ENCODE peak calls at places on chromosomes 16 and 17, in four cellular contexts. One of them, this sample, is unnamed.
A peak's percentile ranks its signal among the peaks of the same experiment; 100 is the strongest.

GRCh38 chr17:31134526-31134925 is 39.7 kb downstream of the NF1 start:
- DNase-seq in CD4-positive, CD25-positive, alpha-beta regulatory T cell: no peak
- DNase-seq in A549: no peak
- DNase-seq in neural progenitor cell: no peak
- DNase-seq in this sample: no peak

GRCh38 chr16:55116165-55116894 is 185.7 kb downstream of the IRX5 start:
- DNase-seq in A549: no peak
- DNase-seq in CD4-positive, CD25-positive, alpha-beta regulatory T cell: no peak
- DNase-seq in neural progenitor cell: no peak
- DNase-seq in this sample: no peak

GRCh38 chr16:82016268-82016667 is 5.0 kb upstream of the SDR42E1 start:
- DNase-seq in CD4-positive, CD25-positive, alpha-beta regulatory T cell: no peak
- DNase-seq in A549: peak; percentile 36
- DNase-seq in neural progenitor cell: no peak
- DNase-seq in this sample: no peak

GRCh38 chr17:58060596-58061191 is 22.5 kb upstream of the DYNLL2 start:
- DNase-seq in neural progenitor cell: no peak
- DNase-seq in CD4-positive, CD25-positive, alpha-beta regulatory T cell: no peak
- DNase-seq in A549: no peak
- DNase-seq in this sample: no peak

GRCh38 chr17:21077286-21077685 is 34.5 kb upstream of the USP22 start:
- DNase-seq in neural progenitor cell: no peak
- DNase-seq in A549: no peak
- DNase-seq in CD4-positive, CD25-positive, alpha-beta regulatory T cell: no peak
- DNase-seq in this sample: no peak

GRCh38 chr16:70737377-70738082 is 51.7 kb upstream of the MTSS2 start:
- DNase-seq in neural progenitor cell: no peak
- DNase-seq in A549: no peak
- DNase-seq in CD4-positive, CD25-positive, alpha-beta regulatory T cell: peak; percentile 79
- DNase-seq in this sample: no peak

GRCh38 chr17:48961516-48962233 is 6.7 kb downstream of the GIP start:
- DNase-seq in A549: peak; percentile 86
- DNase-seq in neural progenitor cell: peak; percentile 56
- DNase-seq in CD4-positive, CD25-positive, alpha-beta regulatory T cell: no peak
- DNase-seq in this sample: no peak

GRCh38 chr16:1539720-1540555 is 6.5 kb downstream of the TMEM204 start:
- DNase-seq in A549: no peak
- DNase-seq in CD4-positive, CD25-positive, alpha-beta regulatory T cell: no peak
- DNase-seq in neural progenitor cell: no peak
- DNase-seq in this sample: no peak

GRCh38 chr16:85565340-85565739 is 47.8 kb upstream of the GSE1 start:
- DNase-seq in CD4-positive, CD25-positive, alpha-beta regulatory T cell: no peak
- DNase-seq in A549: no peak
- DNase-seq in neural progenitor cell: no peak
- DNase-seq in this sample: no peak
- H3K4me1 ChIP-seq in CD4-positive, CD25-positive, alpha-beta regulatory T cell: peaks cover 8% of the 10 kb centered on the region
- H3K4me1 ChIP-seq in A549: peaks cover 13% of the 10 kb centered on the region
- H3K4me1 ChIP-seq in neural progenitor cell: peaks cover 37% of the 10 kb centered on the region
- H3K4me1 ChIP-seq in this sample: peaks cover 64% of the 10 kb centered on the region

GRCh38 chr17:78126895-78127239 is 1.7 kb downstream of the TMC6 start:
- DNase-seq in CD4-positive, CD25-positive, alpha-beta regulatory T cell: no peak
- DNase-seq in neural progenitor cell: no peak
- DNase-seq in A549: no peak
- DNase-seq in this sample: no peak
- H3K4me1 ChIP-seq in CD4-positive, CD25-positive, alpha-beta regulatory T cell: peaks cover 84% of the 10 kb centered on the region
- H3K4me1 ChIP-seq in neural progenitor cell: peaks cover 27% of the 10 kb centered on the region
- H3K4me1 ChIP-seq in A549: peaks cover 14% of the 10 kb centered on the region
- H3K4me1 ChIP-seq in this sample: peaks cover 19% of the 10 kb centered on the region

GRCh38 chr16:56450901-56451752 is at the start of the genes NUDT21 and OGFOD1:
- DNase-seq in A549: peak; percentile 100
- DNase-seq in CD4-positive, CD25-positive, alpha-beta regulatory T cell: peak; percentile 95
- DNase-seq in neural progenitor cell: peak; percentile 97
- DNase-seq in this sample: peak; percentile 97
- H3K4me1 ChIP-seq in A549: peaks cover 36% of the 10 kb centered on the region
- H3K4me1 ChIP-seq in CD4-positive, CD25-positive, alpha-beta regulatory T cell: peaks cover 44% of the 10 kb centered on the region
- H3K4me1 ChIP-seq in neural progenitor cell: peaks cover 25% of the 10 kb centered on the region
- H3K4me1 ChIP-seq in this sample: peaks cover 14% of the 10 kb centered on the region

DNA sequence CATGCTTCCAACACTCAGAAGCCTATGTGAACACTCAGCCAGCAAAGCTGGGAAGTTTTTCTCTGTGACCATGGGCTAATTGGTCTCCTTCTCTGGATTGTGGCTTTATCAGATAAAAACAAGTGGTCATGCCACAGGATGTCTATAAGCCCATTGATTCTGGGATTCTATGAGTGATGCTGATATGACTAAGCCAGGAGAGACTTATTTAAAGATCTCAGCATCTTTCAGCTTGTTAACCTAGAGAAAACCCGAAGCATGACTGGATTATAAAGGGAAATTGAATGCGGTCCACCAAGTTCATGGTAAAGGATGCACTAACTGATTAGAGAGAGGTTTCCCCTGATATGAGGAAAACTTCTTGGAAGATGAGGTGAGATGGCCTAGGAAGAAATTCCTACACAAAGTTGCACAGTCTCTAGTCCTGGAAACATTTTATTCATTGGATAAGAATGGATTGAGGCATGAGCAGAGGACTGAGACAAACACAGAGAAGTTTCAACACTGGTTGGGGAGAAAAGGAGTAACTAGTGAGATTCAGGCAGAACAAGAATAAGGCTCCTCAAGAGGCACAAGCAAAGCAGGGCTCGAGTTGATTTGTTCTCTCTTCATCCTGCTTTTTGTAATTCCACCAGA is 2.1 kb upstream of the CCL2 start:
- DNase-seq in A549: no peak
- DNase-seq in CD4-positive, CD25-positive, alpha-beta regulatory T cell: no peak
- DNase-seq in neural progenitor cell: no peak
- DNase-seq in this sample: no peak
- H3K4me1 ChIP-seq in A549: peaks cover 77% of the 10 kb centered on the region
- H3K4me1 ChIP-seq in CD4-positive, CD25-positive, alpha-beta regulatory T cell: no peaks in the 10 kb centered on the region
- H3K4me1 ChIP-seq in neural progenitor cell: peaks cover 13% of the 10 kb centered on the region
- H3K4me1 ChIP-seq in this sample: peaks cover 30% of the 10 kb centered on the region

This sample was measured in kidney.